ENCODE peak calls at places on chromosomes 16 and 17, in four cellular contexts. One of them, this sample, is unnamed.

GRCh38 chr17:40063034-40063765 is 435 bp downstream of the THRA start:
- DNase-seq in GM12878: no peak
- DNase-seq in GM12891: no peak
- DNase-seq in K562: peak
- DNase-seq in this sample: no peak

GRCh38 chr16:19882186-19882585 is 2.5 kb downstream of the GPRC5B start:
- DNase-seq in GM12878: no peak
- DNase-seq in GM12891: no peak
- DNase-seq in K562: no peak
- DNase-seq in this sample: no peak

GRCh38 chr16:3065069-3065741 is at the start of gene IL32:
- DNase-seq in GM12878: no peak
- DNase-seq in GM12891: no peak
- DNase-seq in K562: peak
- DNase-seq in this sample: no peak

GRCh38 chr16:66740533-66740932 is 10.9 kb downstream of the DYNC1LI2 start:
- DNase-seq in GM12878: no peak
- DNase-seq in GM12891: no peak
- DNase-seq in K562: peak
- DNase-seq in this sample: no peak

GRCh38 chr17:63984651-63985386 is 12.1 kb upstream of the SCN4A start:
- DNase-seq in GM12878: no peak
- DNase-seq in GM12891: no peak
- DNase-seq in K562: peak
- DNase-seq in this sample: no peak

GRCh38 chr17:61537264-61537771 is 53.7 kb downstream of the NACA2 start:
- DNase-seq in GM12878: no peak
- DNase-seq in GM12891: no peak
- DNase-seq in K562: no peak
- DNase-seq in this sample: no peak

GRCh38 chr17:79695293-79696158 is 35.2 kb upstream of the ENPP7 start:
- DNase-seq in GM12878: no peak
- DNase-seq in GM12891: no peak
- DNase-seq in K562: no peak
- DNase-seq in this sample: no peak

GRCh38 chr16:1344499-1344898 is 7.2 kb downstream of the TSR3 start:
- DNase-seq in GM12878: no peak
- DNase-seq in GM12891: no peak
- DNase-seq in K562: no peak
- DNase-seq in this sample: no peak

GRCh38 chr16:72850863-72851262 is 197.1 kb downstream of the ZFHX3 start:
- DNase-seq in GM12878: no peak
- DNase-seq in GM12891: no peak
- DNase-seq in K562: no peak
- DNase-seq in this sample: no peak

GRCh38 chr17:76473541-76473985 is 6.2 kb downstream of the AANAT start:
- DNase-seq in GM12878: no peak
- DNase-seq in GM12891: no peak
- DNase-seq in K562: peak
- DNase-seq in this sample: no peak

GRCh38 chr17:60615840-60616239 is 15.8 kb downstream of the PPM1D start:
- DNase-seq in GM12878: no peak
- DNase-seq in GM12891: no peak
- DNase-seq in K562: no peak
- DNase-seq in this sample: no peak

GRCh38 chr17:58325976-58326468 is 2.6 kb downstream of the TSPOAP1 start:
- DNase-seq in GM12878: no peak
- DNase-seq in GM12891: no peak
- DNase-seq in K562: no peak
- DNase-seq in this sample: peak

GRCh38 chr16:10978124-10978523 is 33.8 kb downstream of the CLEC16A start:
- DNase-seq in GM12878: no peak
- DNase-seq in GM12891: no peak
- DNase-seq in K562: no peak
- DNase-seq in this sample: no peak

GRCh38 chr17:42281571-42282096 is 5.4 kb upstream of the STAT5B start:
- DNase-seq in GM12878: no peak
- DNase-seq in GM12891: no peak
- DNase-seq in K562: no peak
- DNase-seq in this sample: no peak

GRCh38 chr16:30927789-30928378 is 4.5 kb downstream of the FBXL19 start:
- DNase-seq in GM12878: peak
- DNase-seq in GM12891: peak
- DNase-seq in K562: peak
- DNase-seq in this sample: peak

GRCh38 chr16:54934536-54935410 is 4.1 kb downstream of the IRX5 start:
- DNase-seq in GM12878: no peak
- DNase-seq in GM12891: no peak
- DNase-seq in K562: no peak
- DNase-seq in this sample: no peak

GRCh38 chr16:68752602-68753001 is 15.5 kb downstream of the CDH1 start:
- DNase-seq in GM12878: no peak
- DNase-seq in GM12891: no peak
- DNase-seq in K562: no peak
- DNase-seq in this sample: no peak

GRCh38 chr17:4519361-4519788 is 20.7 kb downstream of the SPNS2 start:
- DNase-seq in GM12878: no peak
- DNase-seq in GM12891: no peak
- DNase-seq in K562: no peak
- DNase-seq in this sample: no peak

GRCh38 chr16:67663877-67664222 is 2.7 kb downstream of the ENKD1 start:
- DNase-seq in GM12878: no peak
- DNase-seq in GM12891: no peak
- DNase-seq in K562: no peak
- DNase-seq in this sample: no peak

GRCh38 chr17:6027342-6028024 is 42.7 kb upstream of the WSCD1 start:
- DNase-seq in GM12878: no peak
- DNase-seq in GM12891: no peak
- DNase-seq in K562: no peak
- DNase-seq in this sample: no peak

GRCh38 chr17:32861979-32862378 is 14.9 kb downstream of the MYO1D start:
- DNase-seq in GM12878: no peak
- DNase-seq in GM12891: no peak
- DNase-seq in K562: no peak
- DNase-seq in this sample: no peak

GRCh38 chr16:86931410-86931941 is 353.1 kb downstream of the FOXL1 start:
- DNase-seq in GM12878: no peak
- DNase-seq in GM12891: no peak
- DNase-seq in K562: peak
- DNase-seq in this sample: no peak

GRCh38 chr16:12793120-12793889 is 10.4 kb downstream of the CPPED1 start:
- DNase-seq in GM12878: no peak
- DNase-seq in GM12891: no peak
- DNase-seq in K562: peak
- DNase-seq in this sample: no peak

GRCh38 chr16:31352344-31353115 is 2.4 kb upstream of the ITGAX start:
- DNase-seq in GM12878: no peak
- DNase-seq in GM12891: no peak
- DNase-seq in K562: no peak
- DNase-seq in this sample: no peak

GRCh38 chr17:9309216-9309615 is 266.4 kb downstream of the STX8 start:
- DNase-seq in GM12878: no peak
- DNase-seq in GM12891: no peak
- DNase-seq in K562: no peak
- DNase-seq in this sample: no peak

GRCh38 chr16:72244853-72245252 is 72.9 kb upstream of the PMFBP1 start:
- DNase-seq in GM12878: no peak
- DNase-seq in GM12891: no peak
- DNase-seq in K562: no peak
- DNase-seq in this sample: no peak

GRCh38 chr17:74011963-74012362 is 191.5 kb upstream of the RPL38 start:
- DNase-seq in GM12878: no peak
- DNase-seq in GM12891: no peak
- DNase-seq in K562: no peak
- DNase-seq in this sample: no peak

GRCh38 chr17:1509255-1509943 is 7.0 kb downstream of the INPP5K start:
- DNase-seq in GM12878: no peak
- DNase-seq in GM12891: no peak
- DNase-seq in K562: no peak
- DNase-seq in this sample: no peak

GRCh38 chr16:24848065-24848464 is 2.3 kb downstream of the SLC5A11 start:
- DNase-seq in GM12878: no peak
- DNase-seq in GM12891: no peak
- DNase-seq in K562: no peak
- DNase-seq in this sample: no peak

GRCh38 chr17:80835816-80836657 is 155.6 kb upstream of the CHMP6 start:
- DNase-seq in GM12878: no peak
- DNase-seq in GM12891: no peak
- DNase-seq in K562: no peak
- DNase-seq in this sample: no peak
- TF ChIP-seq POLR2AphosphoS5 in GM12878: no peak
- TF ChIP-seq POLR2AphosphoS5 in GM12891: no peak
- TF ChIP-seq POLR2AphosphoS5 in K562: no peak
- TF ChIP-seq POLR2AphosphoS5 in this sample: no peak

DNA sequence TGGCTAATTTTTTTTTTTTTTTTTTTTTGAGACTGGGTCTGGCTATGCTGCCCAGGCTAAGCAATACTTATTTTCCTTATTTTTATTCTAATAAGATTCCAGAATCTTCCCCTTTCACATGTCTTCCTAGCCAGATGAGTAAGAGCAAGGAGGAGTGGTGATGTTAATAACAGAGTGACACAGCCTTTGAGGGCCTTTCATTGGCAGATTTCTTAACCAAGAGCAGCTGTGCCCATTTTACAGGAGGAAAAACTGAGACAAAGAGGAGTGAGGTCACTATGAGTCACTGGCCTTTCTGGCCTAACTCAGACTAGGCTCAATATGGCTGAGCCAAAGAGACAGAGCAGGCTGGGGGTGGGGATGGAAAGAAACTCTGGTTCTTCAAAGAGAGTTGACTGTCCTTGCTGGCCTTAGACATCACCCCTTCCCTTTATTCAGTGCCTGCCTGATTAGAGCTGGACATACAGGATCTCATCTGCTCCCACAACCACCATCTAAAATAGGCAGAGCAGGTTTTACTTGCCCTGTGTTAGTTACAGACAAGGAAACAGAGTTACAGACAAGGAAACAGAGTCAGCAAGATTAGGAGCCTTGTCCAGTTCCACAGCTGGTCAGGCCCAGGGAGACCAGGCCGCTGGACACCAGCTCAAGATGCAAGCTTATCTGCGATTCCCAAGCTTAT is 50.0 kb upstream of the TOB1 start:
- DNase-seq in GM12878: no peak
- DNase-seq in GM12891: no peak
- DNase-seq in K562: peak
- DNase-seq in this sample: no peak
- TF ChIP-seq TAF1 in GM12878: no peak
- TF ChIP-seq TAF1 in GM12891: no peak
- TF ChIP-seq TAF1 in K562: no peak
- TF ChIP-seq TAF1 in this sample: no peak

GRCh38 chr17:19977360-19978205 is at the start of gene AKAP10:
- DNase-seq in GM12878: peak
- DNase-seq in GM12891: peak
- DNase-seq in K562: peak
- DNase-seq in this sample: peak
- TF ChIP-seq POLR2A in GM12878: peak
- TF ChIP-seq POLR2A in GM12891: peak
- TF ChIP-seq POLR2A in K562: peak
- TF ChIP-seq POLR2A in this sample: peak

GRCh38 chr16:29834079-29834478 is 13.8 kb downstream of the MVP start:
- DNase-seq in GM12878: no peak
- DNase-seq in GM12891: no peak
- DNase-seq in K562: no peak
- DNase-seq in this sample: no peak

GRCh38 chr16:29835926-29836325 is 15.7 kb downstream of the MVP start:
- DNase-seq in GM12878: no peak
- DNase-seq in GM12891: no peak
- DNase-seq in K562: no peak
- DNase-seq in this sample: no peak

GRCh38 chr16:29831490-29831889 is 11.2 kb downstream of the MVP start:
- DNase-seq in GM12878: no peak
- DNase-seq in GM12891: no peak
- DNase-seq in K562: no peak
- DNase-seq in this sample: no peak

GRCh38 chr16:29826342-29826695 is 6.1 kb downstream of the MVP start:
- DNase-seq in GM12878: no peak
- DNase-seq in GM12891: no peak
- DNase-seq in K562: no peak
- DNase-seq in this sample: no peak

DNA sequence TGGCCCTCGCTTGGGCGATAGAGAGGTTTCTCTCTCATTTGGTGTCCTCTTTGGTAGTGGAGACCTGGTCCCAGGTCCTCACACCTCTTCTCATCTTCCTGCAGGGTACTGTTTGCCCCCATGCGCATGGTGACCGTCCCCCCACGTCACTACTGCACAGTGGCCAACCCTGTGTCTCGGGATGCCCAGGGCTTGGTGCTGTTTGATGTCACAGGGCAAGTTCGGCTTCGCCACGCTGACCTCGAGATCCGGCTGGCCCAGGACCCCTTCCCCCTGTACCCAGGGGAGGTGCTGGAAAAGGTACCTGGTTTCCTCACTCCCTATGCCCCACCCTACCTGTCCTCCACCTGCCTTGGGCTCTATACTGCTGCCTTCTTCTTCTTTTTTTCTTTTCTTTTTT is 10.5 kb downstream of the MVP start:
- DNase-seq in GM12878: no peak
- DNase-seq in GM12891: no peak
- DNase-seq in K562: no peak
- DNase-seq in this sample: no peak
- TF ChIP-seq POLR2AphosphoS5 in GM12878: no peak
- TF ChIP-seq POLR2AphosphoS5 in GM12891: no peak
- TF ChIP-seq POLR2AphosphoS5 in K562: no peak
- TF ChIP-seq POLR2AphosphoS5 in this sample: no peak

GRCh38 chr16:49189286-49189685 is 92.4 kb downstream of the CBLN1 start:
- DNase-seq in GM12878: no peak
- DNase-seq in GM12891: no peak
- DNase-seq in K562: no peak
- DNase-seq in this sample: no peak

GRCh38 chr16:49181812-49182211 is 99.8 kb downstream of the CBLN1 start:
- DNase-seq in GM12878: no peak
- DNase-seq in GM12891: no peak
- DNase-seq in K562: no peak
- DNase-seq in this sample: no peak

GRCh38 chr16:49179714-49180330 is 101.8 kb downstream of the CBLN1 start:
- DNase-seq in GM12878: no peak
- DNase-seq in GM12891: no peak
- DNase-seq in K562: no peak
- DNase-seq in this sample: no peak

GRCh38 chr16:49183911-49184310 is 97.7 kb downstream of the CBLN1 start:
- DNase-seq in GM12878: no peak
- DNase-seq in GM12891: no peak
- DNase-seq in K562: peak
- DNase-seq in this sample: no peak
- TF ChIP-seq TAF1 in GM12878: no peak
- TF ChIP-seq TAF1 in GM12891: no peak
- TF ChIP-seq TAF1 in K562: no peak
- TF ChIP-seq TAF1 in this sample: no peak

This sample was measured in GM12892.